ENCODE peak calls at places on chromosome 15, in seven cellular contexts. N is HTR-8/SVneo, A is H54, P is ELR, R is Calu3, U is NCI-H460, I is NCI-H2107. M is an unnamed sample.

GRCh38 chr15:82999905-83000671 is 11.4 kb downstream of the C15orf40 start:
- DNase-seq in N (peak), A (peak), P (peak), R (peak), U (peak), I (no peak), M (peak)

GRCh38 chr15:90095521-90095959 is 6.7 kb downstream of the IDH2 start:
- DNase-seq in N (no peak), A (no peak), P (no peak), R (no peak), U (no peak), I (no peak), M (no peak)

GRCh38 chr15:29870495-29871151 is 48.4 kb upstream of the TJP1 start:
- DNase-seq in N (no peak), A (no peak), P (no peak), R (no peak), U (no peak), I (no peak), M (no peak)

GRCh38 chr15:25091421-25092158 is 136.8 kb downstream of the SNRPN start:
- DNase-seq in N (no peak), A (no peak), P (no peak), R (no peak), U (no peak), I (no peak), M (no peak)

GRCh38 chr15:100786139-100786531 is 93.5 kb upstream of the ALDH1A3 start:
- DNase-seq in N (no peak), A (no peak), P (no peak), R (no peak), U (no peak), I (no peak), M (no peak)

GRCh38 chr15:31372635-31373091 is 46.0 kb downstream of the KLF13 start:
- DNase-seq in N (peak), A (no peak), P (peak), R (no peak), U (no peak), I (no peak), M (no peak)

GRCh38 chr15:90880381-90881145 is 3.7 kb upstream of the FES start:
- DNase-seq in N (no peak), A (no peak), P (no peak), R (no peak), U (no peak), I (no peak), M (no peak)

GRCh38 chr15:67955256-67955655 is 98.9 kb upstream of the PIAS1 start:
- DNase-seq in N (no peak), A (no peak), P (no peak), R (no peak), U (no peak), I (no peak), M (no peak)

GRCh38 chr15:40958146-40958545 is 4.9 kb downstream of the CHAC1 start:
- DNase-seq in N (no peak), A (no peak), P (no peak), R (no peak), U (no peak), I (no peak), M (no peak)

GRCh38 chr15:65416845-65417416 is 5.8 kb downstream of the IGDCC4 start:
- DNase-seq in N (no peak), A (no peak), P (no peak), R (no peak), U (no peak), I (no peak), M (no peak)

GRCh38 chr15:67064607-67065530 is 533 bp upstream of the SMAD3 start:
- DNase-seq in N (no peak), A (no peak), P (peak), R (peak), U (no peak), I (no peak), M (no peak)

GRCh38 chr15:82894971-82895520 is 57.5 kb downstream of the HOMER2 start:
- DNase-seq in N (no peak), A (no peak), P (no peak), R (no peak), U (no peak), I (no peak), M (no peak)

GRCh38 chr15:74408385-74408784 is 25.4 kb downstream of the SEMA7A start:
- DNase-seq in N (no peak), A (no peak), P (no peak), R (no peak), U (no peak), I (no peak), M (no peak)

GRCh38 chr15:49382394-49382793 is 40.6 kb upstream of the FGF7 start:
- DNase-seq in N (no peak), A (no peak), P (no peak), R (no peak), U (no peak), I (no peak), M (no peak)

GRCh38 chr15:41832875-41833274 is 5.0 kb downstream of the JMJD7 start:
- DNase-seq in N (no peak), A (no peak), P (no peak), R (peak), U (no peak), I (peak), M (no peak)

GRCh38 chr15:68407886-68408500 is 24.0 kb downstream of the ITGA11 start:
- DNase-seq in N (no peak), A (no peak), P (no peak), R (no peak), U (no peak), I (no peak), M (no peak)

GRCh38 chr15:86555939-86556725 is 476.5 kb downstream of the AGBL1 start:
- DNase-seq in N (no peak), A (no peak), P (no peak), R (no peak), U (peak), I (no peak), M (no peak)

GRCh38 chr15:100596792-100597191 is 5.2 kb downstream of the LINS1 start:
- DNase-seq in N (no peak), A (no peak), P (no peak), R (no peak), U (no peak), I (no peak), M (peak)

GRCh38 chr15:96442076-96442475 is 111.6 kb downstream of the NR2F2 start:
- DNase-seq in N (no peak), A (no peak), P (no peak), R (no peak), U (no peak), I (no peak), M (no peak)

GRCh38 chr15:89034305-89034704 is 54.0 kb upstream of the ABHD2 start:
- DNase-seq in N (peak), A (no peak), P (peak), R (no peak), U (no peak), I (no peak), M (no peak)

GRCh38 chr15:49492834-49493233 is 69.8 kb downstream of the FGF7 start:
- DNase-seq in N (no peak), A (no peak), P (peak), R (no peak), U (no peak), I (no peak), M (no peak)

M was measured in T-cell.